ENCODE peak calls at places on chromosomes 16 and 17, in four cellular contexts. I is NAMALWA; E is NT2/D1; L is activated CD4-positive, CD25-positive, alpha-beta regulatory T cell. D is an unnamed sample.

GRCh38 chr16:8937803-8938202 is 25.9 kb downstream of the USP7 start:
- DNase-seq in I (no peak), E (no peak), L (no peak), D (no peak)

GRCh38 chr17:81346090-81346907 is 49.0 kb upstream of the BAHCC1 start:
- DNase-seq in I (peak; percentile 96), E (peak; percentile 92), L (peak; percentile 79), D (peak; percentile 95)

GRCh38 chr16:77943770-77944169 is 78.6 kb upstream of the CLEC3A start:
- DNase-seq in I (no peak), E (no peak), L (no peak), D (no peak)

GRCh38 chr17:77610980-77611641 is 347.4 kb upstream of the TNRC6C start:
- DNase-seq in I (no peak), E (no peak), L (no peak), D (no peak)

GRCh38 chr17:36592711-36593321 is 1.1 kb downstream of the DHRS11 start:
- DNase-seq in I (no peak), E (no peak), L (no peak), D (no peak)

GRCh38 chr16:87702325-87702811 is 63.4 kb downstream of the KLHDC4 start:
- DNase-seq in I (peak; percentile 96), E (peak; percentile 39), L (no peak), D (no peak)

GRCh38 chr16:50298591-50299507 is 32.5 kb downstream of the ADCY7 start:
- DNase-seq in I (no peak), E (no peak), L (no peak), D (no peak)

GRCh38 chr17:45386180-45386579 is 46.5 kb downstream of the ARHGAP27 start:
- DNase-seq in I (no peak), E (no peak), L (no peak), D (peak; percentile 21)

GRCh38 chr17:18110636-18111145 is 2.1 kb downstream of the MYO15A start:
- DNase-seq in I (no peak), E (no peak), L (no peak), D (no peak)

GRCh38 chr17:79850571-79851460 is 11.6 kb upstream of the CBX4 start:
- DNase-seq in I (no peak), E (no peak), L (no peak), D (no peak)

GRCh38 chr16:16938980-16939379 is 531.8 kb downstream of the XYLT1 start:
- DNase-seq in I (no peak), E (no peak), L (no peak), D (no peak)

D was measured in OCI-M1.